ENCODE peak calls at places on chromosomes 16 and 17, in five cellular contexts. N is body of pancreas, G is cardiac muscle cell, C is neuronal stem cell, E is Caco-2. L is an unnamed sample.

GRCh38 chr17:52202572-52202876 is 44.0 kb upstream of the CA10 start:
- DNase-seq in N (no peak), G (no peak), C (no peak), E (no peak), L (no peak)

GRCh38 chr17:57577751-57578607 is 167.1 kb downstream of the CCDC182 start:
- DNase-seq in N (peak; percentile 38), G (peak; percentile 93), C (peak; percentile 83), E (peak; percentile 36), L (no peak)

GRCh38 chr17:34299017-34299416 is 13.5 kb downstream of the CCL11 start:
- DNase-seq in N (no peak), G (no peak), C (no peak), E (no peak), L (no peak)

GRCh38 chr16:17318200-17318599 is 152.6 kb downstream of the XYLT1 start:
- DNase-seq in N (peak; percentile 83), G (no peak), C (no peak), E (no peak), L (peak; percentile 73)

GRCh38 chr17:16027708-16028584 is 28.3 kb downstream of the TTC19 start:
- DNase-seq in N (peak; percentile 37), G (peak; percentile 85), C (no peak), E (no peak), L (no peak)

GRCh38 chr17:3475812-3476686 is at the start of gene ASPA:
- DNase-seq in N (no peak), G (no peak), C (no peak), E (no peak), L (no peak)

GRCh38 chr17:58508341-58509067 is 5.9 kb downstream of the MTMR4 start:
- DNase-seq in N (no peak), G (no peak), C (no peak), E (no peak), L (no peak)

GRCh38 chr16:53816211-53816610 is 112.3 kb downstream of the FTO start:
- DNase-seq in N (no peak), G (peak; percentile 63), C (no peak), E (no peak), L (no peak)

GRCh38 chr17:40617678-40618240 is 29.9 kb downstream of the SMARCE1 start:
- DNase-seq in N (no peak), G (no peak), C (no peak), E (peak; percentile 59), L (no peak)

GRCh38 chr17:41943492-41943891 is 13.1 kb downstream of the ODAD4 start:
- DNase-seq in N (no peak), G (no peak), C (no peak), E (no peak), L (no peak)

GRCh38 chr17:77438241-77439204 is 297.8 kb downstream of the SEC14L1 start:
- DNase-seq in N (no peak), G (no peak), C (no peak), E (no peak), L (no peak)

GRCh38 chr16:82631701-82632685 is 5.2 kb downstream of the CDH13 start:
- DNase-seq in N (no peak), G (no peak), C (no peak), E (no peak), L (no peak)
- H3K4me1 ChIP-seq in N (peaks cover 11% of the 10 kb centered on the region), G (peaks cover 10% of the 10 kb centered on the region), C (no peaks in the 10 kb centered on the region), E (peaks cover 28% of the 10 kb centered on the region), L (peaks cover 5% of the 10 kb centered on the region)

GRCh38 chr17:7293821-7294613 is 422 bp downstream of the YBX2 start:
- DNase-seq in N (peak; percentile 50), G (no peak), C (no peak), E (peak; percentile 79), L (no peak)

GRCh38 chr17:7293131-7293557 is 1.3 kb downstream of the YBX2 start:
- DNase-seq in N (no peak), G (peak; percentile 57), C (no peak), E (no peak), L (no peak)

GRCh38 chr17:7296189-7296861 is 1.9 kb upstream of the YBX2 start:
- DNase-seq in N (peak; percentile 84), G (peak; percentile 87), C (peak; percentile 81), E (peak; percentile 84), L (peak; percentile 96)

GRCh38 chr17:7295230-7296180 is 1.1 kb upstream of the YBX2 start:
- DNase-seq in N (no peak), G (no peak), C (no peak), E (no peak), L (no peak)

DNA sequence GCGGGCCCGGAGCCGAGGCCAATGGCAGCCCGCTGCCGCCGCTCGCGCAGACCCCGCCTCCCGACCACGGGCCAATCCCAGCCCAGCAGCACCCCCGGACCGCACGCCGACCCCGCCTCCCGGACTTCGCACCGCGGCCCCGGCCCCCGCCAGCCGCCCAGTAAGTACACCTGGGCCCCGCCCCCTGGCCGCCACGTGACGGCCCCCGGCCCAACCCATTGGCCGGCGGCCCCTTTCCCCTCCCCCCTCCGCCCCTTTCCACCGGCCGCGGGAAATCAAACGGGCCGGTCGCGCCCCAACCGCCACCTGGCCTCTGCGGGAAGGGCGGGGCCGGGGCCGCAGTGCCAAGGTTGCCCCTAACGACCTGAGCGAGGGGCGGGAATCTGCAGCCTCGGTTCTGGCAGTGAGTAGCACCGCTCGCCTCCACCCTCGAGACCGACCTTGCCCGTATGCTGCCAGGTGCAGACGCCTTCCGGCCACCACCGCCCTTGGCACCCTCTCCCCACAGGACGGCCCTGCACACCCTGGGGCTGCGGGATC is at the start of gene YBX2:
- DNase-seq in N (peak; percentile 83), G (peak; percentile 25), C (no peak), E (peak; percentile 96), L (peak; percentile 85)
- H3K4me3 ChIP-seq in N (no peak within 1 kb of the TSS), G (peak within 1 kb of the TSS; percentile 38), C (peak within 1 kb of the TSS; percentile 71), E (peak within 1 kb of the TSS; percentile 49), L (no peak within 1 kb of the TSS)

GRCh38 chr16:15689290-15689689 is 39.2 kb downstream of the NDE1 start:
- DNase-seq in N (no peak), G (no peak), C (no peak), E (no peak), L (no peak)

GRCh38 chr16:15682105-15682570 is 32.1 kb downstream of the NDE1 start:
- DNase-seq in N (peak; percentile 55), G (peak; percentile 74), C (peak; percentile 11), E (peak; percentile 55), L (peak; percentile 76)

GRCh38 chr16:15691046-15691445 is 41.0 kb downstream of the NDE1 start:
- DNase-seq in N (no peak), G (no peak), C (no peak), E (no peak), L (no peak)

GRCh38 chr16:15690296-15690695 is 40.3 kb downstream of the NDE1 start:
- DNase-seq in N (no peak), G (no peak), C (no peak), E (no peak), L (no peak)

GRCh38 chr16:15686287-15686686 is 36.2 kb downstream of the NDE1 start:
- DNase-seq in N (no peak), G (no peak), C (no peak), E (no peak), L (no peak)
- H3K36me3 ChIP-seq in N (no peaks in the 10 kb centered on the region), G (peaks cover 13% of the 10 kb centered on the region), C (peaks cover 17% of the 10 kb centered on the region), E (no peaks in the 10 kb centered on the region), L (no peaks in the 10 kb centered on the region)

DNA sequence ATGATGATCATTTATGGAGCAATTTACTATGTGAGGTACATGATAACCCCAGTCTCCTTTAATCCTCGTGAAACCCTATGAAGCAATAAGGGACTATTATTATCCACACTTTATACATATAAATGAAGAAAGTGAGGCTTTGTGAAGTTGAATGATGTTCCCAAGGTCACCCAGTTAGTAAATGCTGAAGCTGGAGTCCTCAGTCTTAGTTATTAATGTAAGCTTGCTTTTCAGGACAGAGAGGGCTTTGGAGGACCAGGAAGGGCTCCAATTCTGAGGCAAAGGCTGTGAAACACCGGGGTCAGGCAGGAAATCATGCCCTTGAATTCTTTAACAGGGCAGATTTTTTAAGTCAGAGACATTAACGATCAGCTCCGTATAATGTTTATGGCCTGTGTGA is 36.8 kb downstream of the KSR1 start:
- DNase-seq in N (no peak), G (no peak), C (no peak), E (no peak), L (no peak)
- H3K4me1 ChIP-seq in N (peaks cover 85% of the 10 kb centered on the region), G (peaks cover 28% of the 10 kb centered on the region), C (peaks cover 36% of the 10 kb centered on the region), E (peaks cover 60% of the 10 kb centered on the region), L (no peaks in the 10 kb centered on the region)

GRCh38 chr17:19370493-19370960 is 7.8 kb upstream of the MAPK7 start:
- DNase-seq in N (no peak), G (peak; percentile 22), C (no peak), E (no peak), L (peak; percentile 73)
- H3K4me3 ChIP-seq in N (no peak overlapping the region), G (no peak overlapping the region), C (no peak overlapping the region), E (no peak overlapping the region), L (no peak overlapping the region)

DNA sequence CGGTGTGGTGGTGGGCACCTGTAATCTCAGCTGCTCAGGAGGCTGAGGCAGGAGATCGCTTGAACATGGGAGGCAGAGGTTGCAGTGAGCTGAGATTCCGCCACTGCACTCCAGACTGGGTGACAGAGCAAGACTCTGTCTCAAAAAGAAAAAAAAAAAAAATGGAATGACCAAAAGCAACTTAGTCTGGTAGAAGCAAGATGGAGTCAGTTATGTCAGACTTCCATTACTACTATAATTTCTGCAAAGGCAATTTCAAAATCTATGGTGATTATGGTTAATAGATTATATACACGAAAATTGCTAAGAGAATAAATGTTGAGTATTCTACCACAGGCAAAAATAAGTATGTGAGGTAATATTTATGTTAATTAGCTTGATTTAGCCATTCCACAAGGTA is 32.3 kb downstream of the NOL11 start:
- DNase-seq in N (no peak), G (no peak), C (no peak), E (no peak), L (peak; percentile 6)
- H3K36me3 ChIP-seq in N (no peaks in the 10 kb centered on the region), G (peaks cover 25% of the 10 kb centered on the region), C (peaks cover 14% of the 10 kb centered on the region), E (no peaks in the 10 kb centered on the region), L (no peaks in the 10 kb centered on the region)

L was measured in aorta.